ENCODE peak calls at places on chromosomes 7 and 10, in five cellular contexts. Y is neural progenitor cell, Z is left ventricle myocardium inferior, G is A549, R is astrocyte. P is an unnamed sample.

GRCh38 chr7:20865684-20866083 is 79.0 kb upstream of the SP8 start:
- DNase-seq in G (no peak), Y (no peak), R (no peak), Z (no peak), P (no peak)

GRCh38 chr7:76050545-76050944 is 2.6 kb downstream of the MDH2 start:
- DNase-seq in G (no peak), Y (no peak), R (no peak), Z (no peak), P (no peak)

GRCh38 chr7:27181176-27181520 is 3.9 kb downstream of the HOXA11 start:
- DNase-seq in R (no peak), Z (no peak), G (no peak), Y (no peak), P (no peak)

GRCh38 chr7:36393826-36394225 is 4.2 kb downstream of the ANLN start:
- DNase-seq in Y (no peak), G (no peak), Z (no peak), R (no peak), P (no peak)

GRCh38 chr10:119417852-119418251 is 124.7 kb downstream of the RGS10 start:
- DNase-seq in Y (no peak), R (no peak), G (no peak), Z (no peak), P (no peak)

GRCh38 chr10:29600821-29601220 is 34.0 kb downstream of the SVIL start:
- DNase-seq in Y (no peak), G (no peak), Z (no peak), R (peak), P (no peak)

GRCh38 chr10:34229917-34230316 is 585.2 kb downstream of the PARD3 start:
- DNase-seq in R (no peak), Y (no peak), G (no peak), Z (no peak), P (no peak)

GRCh38 chr7:11243739-11244138 is 270.1 kb downstream of the PHF14 start:
- DNase-seq in R (no peak), Y (no peak), Z (no peak), G (no peak), P (no peak)

GRCh38 chr7:151249732-151250072 is 1.2 kb upstream of the SMARCD3 start:
- DNase-seq in Y (peak), G (peak), R (peak), Z (peak), P (peak)

GRCh38 chr10:72092987-72093386 is 4.6 kb upstream of the SPOCK2 start:
- DNase-seq in Y (no peak), R (no peak), G (no peak), Z (no peak), P (no peak)

GRCh38 chr10:81524467-81524866 is 350.5 kb upstream of the NRG3 start:
- DNase-seq in R (no peak), G (no peak), Z (no peak), Y (no peak), P (no peak)

GRCh38 chr7:139730746-139731612 is 46.8 kb downstream of the HIPK2 start:
- DNase-seq in R (peak), G (no peak), Y (peak), Z (peak), P (no peak)

GRCh38 chr10:104680467-104681401 is 39.6 kb downstream of the SORCS3 start:
- DNase-seq in G (peak), R (no peak), Z (no peak), Y (peak), P (no peak)

GRCh38 chr7:148290451-148291005 is 300.0 kb upstream of the C7orf33 start:
- DNase-seq in Y (no peak), R (no peak), G (no peak), Z (no peak), P (no peak)

GRCh38 chr10:88851706-88852105 is at the start of gene ANKRD22:
- DNase-seq in R (peak), Z (no peak), G (peak), Y (no peak), P (peak)

GRCh38 chr10:27192284-27192683 is 37.1 kb downstream of the MASTL start:
- DNase-seq in R (peak), Y (no peak), Z (no peak), G (peak), P (no peak)

GRCh38 chr7:101232141-101232821 is 5.3 kb downstream of the CLDN15 start:
- DNase-seq in Y (peak), Z (no peak), G (no peak), R (no peak), P (peak)

GRCh38 chr10:30039988-30040387 is 19.4 kb downstream of the JCAD start:
- DNase-seq in Y (no peak), G (no peak), R (no peak), Z (no peak), P (no peak)

GRCh38 chr10:30999084-30999712 is 32.5 kb downstream of the ZNF438 start:
- DNase-seq in G (no peak), R (no peak), Z (no peak), Y (no peak), P (peak)

GRCh38 chr7:116772926-116773749 is 89.2 kb upstream of the CAPZA2 start:
- DNase-seq in R (no peak), Z (no peak), Y (no peak), G (no peak), P (no peak)

GRCh38 chr7:5348134-5349004 is 65.6 kb downstream of the SLC29A4 start:
- DNase-seq in Y (peak), G (no peak), R (no peak), Z (no peak), P (no peak)

GRCh38 chr10:4595920-4596319 is 230.1 kb upstream of the AKR1E2 start:
- DNase-seq in Z (no peak), G (no peak), Y (no peak), R (no peak), P (no peak)

GRCh38 chr7:127485482-127485881 is 93.0 kb upstream of the ZNF800 start:
- DNase-seq in R (no peak), Z (no peak), Y (no peak), G (no peak), P (no peak)

GRCh38 chr10:82221750-82222149 is 346.8 kb downstream of the NRG3 start:
- DNase-seq in Z (no peak), Y (peak), R (no peak), G (no peak), P (no peak)

GRCh38 chr7:55127622-55128081 is 108.8 kb downstream of the EGFR start:
- DNase-seq in Y (no peak), G (no peak), R (peak), Z (no peak), P (no peak)

GRCh38 chr10:44552716-44553115 is 167.8 kb upstream of the CXCL12 start:
- DNase-seq in Z (no peak), Y (no peak), R (no peak), G (no peak), P (no peak)

GRCh38 chr7:44264221-44264956 is 61.0 kb downstream of the CAMK2B start:
- DNase-seq in G (no peak), R (no peak), Z (no peak), Y (no peak), P (no peak)

GRCh38 chr10:71933651-71934050 is 30.5 kb upstream of the CHST3 start:
- DNase-seq in Y (no peak), G (no peak), R (no peak), Z (no peak), P (no peak)

GRCh38 chr7:155463114-155463811 is 5.3 kb downstream of the EN2 start:
- DNase-seq in G (no peak), Y (peak), Z (no peak), R (no peak), P (no peak)

GRCh38 chr10:22681301-22681700 is 33.1 kb downstream of the PIP4K2A start:
- DNase-seq in R (no peak), G (no peak), Y (no peak), Z (no peak), P (no peak)
- H3K27ac ChIP-seq in R (peak), G (peak), Y (no peak), Z (no peak), P (peak)

DNA sequence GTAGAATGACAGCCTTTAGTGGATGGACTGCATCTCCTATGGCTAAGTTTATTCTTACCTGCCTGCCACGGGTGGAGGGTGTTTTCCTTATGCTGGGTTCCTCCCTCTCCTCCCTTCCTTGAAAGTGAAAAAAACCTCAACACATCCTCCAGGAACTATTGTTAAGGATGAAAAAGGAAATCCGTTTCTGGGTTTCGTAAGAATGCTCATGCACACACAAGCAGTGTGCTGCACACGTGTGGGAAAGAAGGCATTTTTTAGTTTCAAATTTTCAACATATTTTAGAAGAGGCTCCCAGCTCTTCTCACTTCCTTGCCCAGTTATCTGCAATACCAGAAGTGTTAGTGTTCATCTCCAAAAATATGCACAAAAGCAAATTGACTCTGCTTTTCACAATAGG is 90.6 kb downstream of the FAM171A1 start:
- DNase-seq in Y (no peak), G (no peak), Z (no peak), R (no peak), P (no peak)
- H3K27ac ChIP-seq in Y (no peak), G (no peak), Z (peak), R (no peak), P (no peak)

GRCh38 chr7:48904975-48905374 is 19.4 kb upstream of the CDC14C start:
- DNase-seq in R (no peak), Z (no peak), G (no peak), Y (no peak), P (no peak)
- H3K27ac ChIP-seq in R (no peak), Z (no peak), G (peak), Y (no peak), P (no peak)

GRCh38 chr10:17850526-17850925 is 41.4 kb downstream of the MRC1 start:
- DNase-seq in Y (no peak), Z (no peak), R (no peak), G (no peak), P (no peak)
- H3K27ac ChIP-seq in Y (no peak), Z (no peak), R (no peak), G (no peak), P (no peak)

P was measured in pancreas.